ENCODE peak calls at places on chromosome 19, in nine cellular contexts. I, J, U, B, A, V, Z, T and R are unnamed samples.

GRCh38 chr19:43574424-43575155 is 737 bp downstream of the XRCC1 start:
- DNase-seq in Z (no peak), U (no peak), V (peak), A (no peak), T (no peak), I (no peak), B (no peak), J (no peak), R (no peak)

GRCh38 chr19:7779631-7780486 is 16.8 kb downstream of the CLEC4M start:
- DNase-seq in J (no peak), V (no peak), U (no peak), Z (no peak), T (no peak), B (no peak), A (no peak), I (no peak), R (no peak)

GRCh38 chr19:3146677-3147100 is 10.9 kb downstream of the GNA15 start:
- DNase-seq in Z (peak), V (no peak), B (peak), I (peak), T (peak), U (no peak), A (no peak), J (no peak), R (peak)

GRCh38 chr19:3179739-3180293 is 1.2 kb downstream of the S1PR4 start:
- DNase-seq in U (no peak), A (no peak), J (no peak), V (no peak), I (peak), T (no peak), B (peak), Z (no peak), R (no peak)

GRCh38 chr19:6333439-6333838 is at the start of gene ACER1:
- DNase-seq in V (no peak), Z (no peak), I (no peak), J (no peak), A (no peak), U (no peak), B (no peak), T (no peak), R (no peak)

GRCh38 chr19:46859637-46860124 is 1.1 kb upstream of the ARHGAP35 start:
- DNase-seq in J (no peak), B (no peak), I (no peak), T (peak), V (no peak), Z (no peak), A (peak), U (no peak), R (no peak)

GRCh38 chr19:1222394-1222793 is 15.4 kb downstream of the CBARP start:
- DNase-seq in B (no peak), U (no peak), Z (no peak), T (no peak), A (no peak), J (no peak), I (no peak), V (no peak), R (no peak)

GRCh38 chr19:21843081-21843480 is 7.1 kb upstream of the ZNF43 start:
- DNase-seq in V (no peak), U (no peak), I (no peak), B (no peak), J (no peak), Z (no peak), A (no peak), T (no peak), R (no peak)

GRCh38 chr19:13241321-13242104 is 91.3 kb downstream of the IER2 start:
- DNase-seq in B (peak), A (no peak), V (no peak), I (peak), T (no peak), Z (no peak), J (no peak), U (no peak), R (no peak)

GRCh38 chr19:52331757-52332156 is 4.3 kb upstream of the ZNF610 start:
- DNase-seq in U (no peak), T (no peak), Z (no peak), I (no peak), V (peak), B (no peak), A (no peak), J (no peak), R (no peak)

GRCh38 chr19:1944088-1944915 is 3.3 kb downstream of the CSNK1G2 start:
- DNase-seq in U (no peak), A (peak), J (no peak), I (no peak), T (no peak), B (no peak), V (no peak), Z (no peak), R (no peak)

GRCh38 chr19:13784731-13785452 is 10.4 kb upstream of the ZSWIM4 start:
- DNase-seq in I (peak), Z (peak), V (peak), A (peak), B (peak), T (peak), J (peak), U (peak), R (peak)

GRCh38 chr19:6475321-6476108 is 6.1 kb downstream of the DENND1C start:
- DNase-seq in A (no peak), Z (peak), V (no peak), U (no peak), B (no peak), I (no peak), T (no peak), J (no peak), R (no peak)

GRCh38 chr19:13022859-13023636 is 27.8 kb downstream of the NFIX start:
- DNase-seq in B (no peak), J (peak), V (peak), T (peak), I (peak), Z (peak), U (no peak), A (peak), R (no peak)

DNA sequence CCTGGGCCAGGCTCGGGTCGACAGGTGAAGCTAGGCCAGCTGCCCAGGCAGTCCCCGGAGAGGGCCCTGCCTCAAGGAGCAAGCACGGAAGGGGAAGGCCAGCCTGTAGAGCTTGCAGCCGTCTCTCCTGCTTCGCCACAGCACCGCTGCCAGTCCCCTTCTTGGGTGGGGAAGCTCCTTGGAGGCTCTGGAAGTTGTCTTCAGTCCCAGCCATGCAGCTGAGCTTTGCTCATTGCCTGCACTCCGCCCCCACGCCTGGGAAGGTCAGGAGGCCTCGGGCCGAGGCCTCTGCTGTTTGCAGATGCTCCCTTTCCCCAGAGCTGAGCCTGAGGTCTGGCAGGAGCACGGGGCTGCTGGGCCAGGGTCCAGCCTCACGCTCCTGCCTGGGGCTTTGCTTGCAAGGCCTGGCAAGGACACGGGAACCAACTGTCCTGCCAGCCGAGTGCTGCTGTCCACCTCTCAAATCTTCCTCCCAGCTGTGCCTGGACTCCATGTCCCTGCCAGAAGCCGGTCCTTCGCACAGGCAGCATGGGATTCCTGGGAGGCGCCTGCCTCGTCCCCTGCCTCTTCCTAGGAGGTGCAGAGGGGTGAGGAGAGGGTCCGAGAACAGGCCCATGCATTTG is 13.3 kb downstream of the PLEKHF1 start:
- DNase-seq in J (peak), V (no peak), Z (no peak), A (peak), B (no peak), I (no peak), T (peak), U (no peak), R (no peak)
- H3K27ac ChIP-seq in J (peak), V (no peak), Z (peak), A (peak), B (no peak), I (peak), T (peak), U (no peak), R (no peak)

GRCh38 chr19:16849168-16849567 is 20.0 kb downstream of the SIN3B start:
- DNase-seq in U (no peak), Z (no peak), I (no peak), A (no peak), T (no peak), V (no peak), B (no peak), J (no peak), R (no peak)

GRCh38 chr19:16853066-16853465 is 23.9 kb downstream of the SIN3B start:
- DNase-seq in I (no peak), T (no peak), B (no peak), Z (no peak), A (no peak), U (no peak), J (no peak), V (no peak), R (no peak)

GRCh38 chr19:16847407-16847806 is 18.2 kb downstream of the SIN3B start:
- DNase-seq in V (no peak), I (no peak), J (no peak), T (no peak), B (no peak), U (no peak), Z (no peak), A (no peak), R (no peak)

GRCh38 chr19:16850133-16850532 is 20.9 kb downstream of the SIN3B start:
- DNase-seq in U (no peak), I (no peak), V (peak), J (no peak), T (no peak), Z (no peak), B (no peak), A (no peak), R (no peak)

GRCh38 chr19:16851031-16851712 is 22.0 kb downstream of the SIN3B start:
- DNase-seq in I (no peak), A (no peak), B (no peak), Z (no peak), T (no peak), V (peak), J (no peak), U (no peak), R (no peak)
- H3K27ac ChIP-seq in I (no peak), A (no peak), B (no peak), Z (no peak), T (no peak), V (peak), J (no peak), U (no peak), R (no peak)

GRCh38 chr19:19032420-19033175 is 719 bp downstream of the SUGP2 start:
- DNase-seq in Z (peak), V (peak), U (peak), A (peak), T (peak), B (peak), J (peak), I (peak), R (peak)
- H3K27ac ChIP-seq in Z (peak), V (peak), U (peak), A (peak), T (peak), B (peak), J (peak), I (peak), R (peak)

GRCh38 chr19:45342911-45343310 is 2.4 kb downstream of the KLC3 start:
- DNase-seq in B (no peak), I (no peak), Z (no peak), U (no peak), V (no peak), A (no peak), J (no peak), T (no peak), R (no peak)

GRCh38 chr19:45339629-45340028 is 921 bp upstream of the KLC3 start:
- DNase-seq in I (no peak), J (no peak), V (no peak), T (no peak), A (no peak), Z (no peak), U (no peak), B (no peak), R (no peak)

GRCh38 chr19:45340899-45341453 is 426 bp downstream of the KLC3 start:
- DNase-seq in J (no peak), B (no peak), U (no peak), A (no peak), V (no peak), T (no peak), Z (no peak), I (no peak), R (no peak)

GRCh38 chr19:45336696-45337251 is 3.8 kb upstream of the KLC3 start:
- DNase-seq in T (no peak), Z (no peak), U (no peak), V (no peak), J (no peak), I (no peak), B (no peak), A (no peak), R (no peak)

DNA sequence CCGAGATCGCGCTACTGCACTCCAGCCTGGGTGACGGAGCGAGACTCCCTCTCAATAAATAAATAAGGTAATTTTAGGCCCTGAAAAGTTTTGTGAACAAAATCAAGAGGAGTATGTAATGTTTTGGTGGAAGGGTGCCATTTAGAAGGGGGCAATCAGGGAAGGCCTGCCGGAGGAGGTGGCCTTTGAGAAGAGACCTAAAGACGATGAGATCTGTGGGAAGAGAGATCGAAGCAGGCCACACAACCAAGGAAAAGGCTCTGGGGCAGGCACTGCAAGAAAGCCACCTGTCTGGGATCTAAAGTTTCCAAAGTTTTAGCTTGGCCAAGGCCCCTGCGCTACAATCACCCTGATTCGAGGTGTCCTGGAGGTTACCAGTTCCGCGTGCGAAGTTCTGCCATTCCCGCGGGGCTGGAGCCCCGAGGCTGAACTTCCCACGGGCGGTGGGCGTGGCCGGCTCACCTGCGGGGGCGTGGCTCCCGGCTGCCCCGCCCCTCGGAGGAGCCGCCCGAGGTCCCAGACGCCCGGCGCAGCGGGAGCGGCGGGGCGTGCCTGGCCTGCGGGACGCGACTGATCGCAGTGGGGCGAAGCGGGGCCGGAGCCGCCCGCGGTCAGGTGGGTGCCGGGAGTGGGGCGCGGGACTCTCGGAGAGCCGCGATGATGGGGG is at the start of gene KLC3:
- DNase-seq in B (peak), T (no peak), A (no peak), J (no peak), Z (peak), U (peak), I (no peak), V (no peak), R (peak)
- H3K27ac ChIP-seq in B (no peak), T (no peak), A (no peak), J (no peak), Z (no peak), U (peak), I (no peak), V (no peak), R (no peak)

GRCh38 chr19:50567052-50567841 is 988 bp downstream of the LRRC4B start:
- DNase-seq in V (no peak), I (no peak), J (no peak), U (no peak), T (no peak), Z (no peak), A (no peak), B (no peak), R (no peak)

GRCh38 chr19:50568321-50569022 is at the start of gene LRRC4B:
- DNase-seq in U (no peak), J (no peak), A (no peak), I (no peak), V (no peak), B (no peak), Z (no peak), T (no peak), R (no peak)

GRCh38 chr19:50567882-50568281 is 353 bp downstream of the LRRC4B start:
- DNase-seq in Z (no peak), T (no peak), B (no peak), U (no peak), J (no peak), A (no peak), V (no peak), I (no peak), R (no peak)

GRCh38 chr19:50564229-50565105 is 3.8 kb downstream of the LRRC4B start:
- DNase-seq in A (no peak), B (no peak), J (no peak), T (no peak), U (no peak), V (no peak), Z (no peak), I (no peak), R (no peak)

GRCh38 chr19:50565984-50566903 is 2.0 kb downstream of the LRRC4B start:
- DNase-seq in T (no peak), I (no peak), A (no peak), J (peak), V (no peak), Z (no peak), U (no peak), B (no peak), R (no peak)
- H3K27ac ChIP-seq in T (no peak), I (no peak), A (no peak), J (no peak), V (no peak), Z (no peak), U (no peak), B (no peak), R (no peak)